ENCODE peak calls at places on chromosome 16, in eight cellular contexts. X is HCEC 1CT; N is ascending aorta; U is right cardiac atrium; Q is activated T-helper 1 cell treated with anti-CD3 and anti-CD28 coated beads, Interleukin-12 subunit alpha, Interleukin-12 subunit beta, Interleukin-2, Interleukin-4 antibody, amounts not matched to agents 30 ng/mL and 10 ng/mL and 1 ng/mL, durations not matched to agents 14 hours and 24 hours and 36 hours; P is hepatic stellate cell; L is germinal center; K is HFF-Myc. T is an unnamed sample.

GRCh38 chr16:19223235-19223847 is 55.3 kb downstream of the SYT17 start:
- DNase-seq in P (no peak), N (no peak), U (no peak), L (peak), Q (no peak), X (peak), K (peak), T (no peak)

GRCh38 chr16:67883872-67884261 is 818 bp upstream of the NRN1L start:
- DNase-seq in Q (peak), K (no peak), N (no peak), U (peak), P (peak), L (peak), X (peak), T (no peak)

GRCh38 chr16:56414366-56414765 is 11.0 kb downstream of the AMFR start:
- DNase-seq in N (no peak), L (no peak), X (no peak), U (no peak), Q (no peak), P (no peak), K (no peak), T (no peak)

GRCh38 chr16:18048858-18049257 is 287.7 kb downstream of the NPIPA8 start:
- DNase-seq in K (no peak), L (no peak), Q (no peak), P (no peak), U (no peak), X (no peak), N (no peak), T (peak)

GRCh38 chr16:69260019-69260418 is 51.1 kb upstream of the VPS4A start:
- DNase-seq in P (no peak), X (no peak), L (no peak), K (no peak), N (no peak), U (no peak), Q (no peak), T (no peak)

GRCh38 chr16:30551781-30552180 is 6.4 kb downstream of the ZNF764 start:
- DNase-seq in N (no peak), K (no peak), L (no peak), X (no peak), U (peak), P (no peak), Q (peak), T (no peak)

GRCh38 chr16:79213214-79213613 is 387.3 kb downstream of the MAF start:
- DNase-seq in Q (no peak), P (no peak), N (no peak), U (no peak), X (no peak), L (no peak), K (no peak), T (no peak)

GRCh38 chr16:89093602-89094251 is at the start of gene ACSF3:
- DNase-seq in P (peak), Q (peak), N (no peak), K (no peak), L (peak), X (peak), U (peak), T (no peak)

GRCh38 chr16:81821422-81822128 is 42.5 kb downstream of the PLCG2 start:
- DNase-seq in P (no peak), N (no peak), U (no peak), Q (no peak), K (no peak), L (peak), X (no peak), T (no peak)

GRCh38 chr16:7513429-7513828 is 180.8 kb downstream of the RBFOX1 start:
- DNase-seq in Q (no peak), P (no peak), N (no peak), U (no peak), L (no peak), X (no peak), K (no peak), T (no peak)